ENCODE peak calls at places on chromosomes 11 and 22, in five cellular contexts. Y is uterus, R is tibial artery, K is heart right ventricle, W is HL-60. D is an unnamed sample.

GRCh38 chr11:58963551-58964075 is 24.3 kb downstream of the GLYATL1 start:
- DNase-seq in Y (no peak), R (no peak), K (no peak), W (no peak), D (no peak)

GRCh38 chr11:19769820-19770219 is 57.2 kb downstream of the NAV2 start:
- DNase-seq in Y (no peak), R (no peak), K (no peak), W (no peak), D (no peak)

GRCh38 chr11:33387996-33388395 is 130.8 kb downstream of the HIPK3 start:
- DNase-seq in Y (no peak), R (no peak), K (no peak), W (no peak), D (no peak)

GRCh38 chr11:79610139-79610538 is 169.3 kb upstream of the TENM4 start:
- DNase-seq in Y (no peak), R (no peak), K (no peak), W (no peak), D (no peak)

GRCh38 chr22:45424241-45424731 is 10.8 kb downstream of the RIBC2 start:
- DNase-seq in Y (no peak), R (peak), K (no peak), W (peak), D (no peak)

GRCh38 chr22:40001800-40002577 is 7.2 kb downstream of the FAM83F start:
- DNase-seq in Y (no peak), R (no peak), K (no peak), W (no peak), D (no peak)

GRCh38 chr22:46563381-46564083 is 26.1 kb upstream of the CELSR1 start:
- DNase-seq in Y (no peak), R (peak), K (peak), W (no peak), D (peak)

GRCh38 chr11:3962406-3962840 is 107.0 kb downstream of the STIM1 start:
- DNase-seq in Y (no peak), R (no peak), K (no peak), W (no peak), D (no peak)

GRCh38 chr11:126146454-126147192 is 64.8 kb downstream of the RPUSD4 start:
- DNase-seq in Y (no peak), R (no peak), K (no peak), W (no peak), D (no peak)

GRCh38 chr11:123580557-123581275 is 73.7 kb downstream of the SCN3B start:
- DNase-seq in Y (peak), R (peak), K (peak), W (peak), D (peak)

GRCh38 chr11:57588038-57588710 is 9.3 kb upstream of the SERPING1 start:
- DNase-seq in Y (no peak), R (no peak), K (no peak), W (peak), D (no peak)

GRCh38 chr11:60348116-60348515 is 21.1 kb downstream of the MS4A6E start:
- DNase-seq in Y (no peak), R (no peak), K (no peak), W (no peak), D (no peak)

GRCh38 chr11:71138737-71139425 is 113.5 kb downstream of the SHANK2 start:
- DNase-seq in Y (no peak), R (no peak), K (no peak), W (no peak), D (no peak)

GRCh38 chr11:17386331-17387084 is 2.0 kb downstream of the KCNJ11 start:
- DNase-seq in Y (peak), R (peak), K (peak), W (peak), D (peak)

GRCh38 chr11:62400760-62401159 is 18.1 kb upstream of the SCGB1A1 start:
- DNase-seq in Y (peak), R (peak), K (peak), W (no peak), D (peak)

GRCh38 chr11:103863497-103863896 is 172.9 kb upstream of the DDI1 start:
- DNase-seq in Y (no peak), R (no peak), K (no peak), W (no peak), D (no peak)

GRCh38 chr11:114340311-114341131 is 44.3 kb downstream of the NNMT start:
- DNase-seq in Y (peak), R (peak), K (peak), W (peak), D (peak)

GRCh38 chr11:45108070-45109064 is 38.1 kb upstream of the PRDM11 start:
- DNase-seq in Y (no peak), R (no peak), K (no peak), W (no peak), D (no peak)

GRCh38 chr11:12827929-12828812 is 153.9 kb downstream of the TEAD1 start:
- DNase-seq in Y (no peak), R (no peak), K (no peak), W (no peak), D (peak)

GRCh38 chr11:29318134-29318845 is 698.5 kb downstream of the KCNA4 start:
- DNase-seq in Y (no peak), R (no peak), K (no peak), W (no peak), D (no peak)

GRCh38 chr22:23107487-23108323 is 34.1 kb downstream of the RSPH14 start:
- DNase-seq in Y (no peak), R (no peak), K (no peak), W (no peak), D (no peak)

GRCh38 chr11:104852811-104853210 is 45.4 kb downstream of the CASP12 start:
- DNase-seq in Y (no peak), R (no peak), K (no peak), W (no peak), D (no peak)

GRCh38 chr11:134449713-134450112 is 37.7 kb upstream of the B3GAT1 start:
- DNase-seq in Y (no peak), R (no peak), K (no peak), W (no peak), D (no peak)

GRCh38 chr11:95144313-95145235 is 54.9 kb downstream of the ENDOD1 start:
- DNase-seq in Y (no peak), R (no peak), K (no peak), W (no peak), D (no peak)

GRCh38 chr11:64341851-64342791 is 2.1 kb downstream of the CCDC88B start:
- DNase-seq in Y (peak), R (peak), K (peak), W (peak), D (peak)

GRCh38 chr22:45818130-45819085 is 146.8 kb downstream of the ATXN10 start:
- DNase-seq in Y (no peak), R (no peak), K (peak), W (no peak), D (peak)

GRCh38 chr11:112650568-112650967 is 310.7 kb upstream of the NCAM1 start:
- DNase-seq in Y (no peak), R (no peak), K (no peak), W (no peak), D (no peak)

GRCh38 chr22:38199826-38200559 is 1.8 kb upstream of the MAFF start:
- DNase-seq in Y (no peak), R (no peak), K (no peak), W (no peak), D (no peak)

GRCh38 chr22:31538815-31539214 is 42.5 kb downstream of the SFI1 start:
- DNase-seq in Y (no peak), R (no peak), K (no peak), W (no peak), D (no peak)

GRCh38 chr11:118152552-118153471 is at the start of gene SCN4B:
- DNase-seq in Y (peak), R (no peak), K (peak), W (peak), D (peak)

GRCh38 chr22:39242809-39243442 is 1.9 kb downstream of the PDGFB start:
- DNase-seq in Y (no peak), R (no peak), K (no peak), W (no peak), D (no peak)

GRCh38 chr11:407651-408080 is 7.1 kb downstream of the SIGIRR start:
- DNase-seq in Y (no peak), R (no peak), K (no peak), W (no peak), D (no peak)
- H3K27ac ChIP-seq in Y (peak), R (no peak), K (peak), W (no peak), D (no peak)

DNA sequence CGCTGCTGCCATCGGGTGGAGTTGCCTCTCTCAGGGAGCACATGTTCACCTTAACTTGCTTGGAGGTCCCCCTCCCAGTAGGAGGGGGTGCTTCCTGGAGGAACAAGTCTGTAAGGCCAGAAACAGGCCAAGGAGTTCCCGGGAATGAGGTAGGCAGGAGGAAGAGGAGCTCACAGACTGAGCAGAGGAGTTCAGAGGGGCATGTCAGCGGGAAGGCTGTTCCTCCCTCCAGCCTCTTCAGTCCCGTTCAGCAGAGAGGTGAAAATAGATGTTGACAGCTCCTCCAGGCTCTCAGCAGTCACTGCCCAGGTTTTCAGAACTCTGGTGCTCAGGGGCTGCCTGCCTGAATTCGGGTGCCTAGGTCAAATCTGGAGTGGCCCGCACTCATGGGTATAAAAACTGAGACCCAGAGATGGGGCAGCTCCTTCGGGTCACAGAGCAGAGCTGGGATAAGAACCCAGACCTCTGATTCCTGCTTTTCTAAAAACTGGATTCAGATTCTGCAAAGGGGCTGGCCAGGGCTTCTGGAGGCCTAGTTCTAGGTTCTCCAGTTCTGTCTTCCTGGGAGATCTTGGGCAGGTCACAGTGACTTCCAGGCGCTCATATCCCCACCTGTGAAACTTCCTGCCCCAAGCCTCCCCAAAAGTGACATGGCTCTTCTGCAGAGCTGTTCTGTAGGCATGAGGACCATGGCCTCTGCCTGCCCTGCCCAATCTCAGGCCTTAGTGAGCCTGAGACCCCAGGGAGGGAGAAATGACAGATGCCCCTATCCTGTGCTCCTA is 18.3 kb downstream of the ATG16L2 start:
- DNase-seq in Y (peak), R (no peak), K (no peak), W (no peak), D (no peak)
- H3K27ac ChIP-seq in Y (peak), R (peak), K (peak), W (no peak), D (no peak)

DNA sequence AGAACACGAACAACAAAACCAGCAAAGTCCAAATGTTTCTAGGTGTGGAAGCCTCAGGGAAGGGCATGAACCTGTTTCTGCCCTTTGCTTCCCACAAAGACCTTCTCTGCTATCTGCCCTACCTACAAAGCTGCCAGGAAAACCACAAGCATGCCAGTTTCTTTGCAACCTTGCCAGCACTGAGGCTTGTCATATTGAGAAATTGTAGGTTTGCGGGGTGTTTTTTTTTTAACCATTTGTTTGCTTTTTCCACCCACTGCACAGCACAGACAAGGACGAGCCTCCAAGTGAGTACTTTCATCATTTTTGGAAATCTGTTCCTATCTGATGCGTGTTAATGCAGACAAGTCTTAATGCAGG is 12.8 kb downstream of the PARVG start:
- DNase-seq in Y (no peak), R (no peak), K (no peak), W (no peak), D (no peak)
- H3K27ac ChIP-seq in Y (no peak), R (no peak), K (no peak), W (no peak), D (no peak)

GRCh38 chr11:36507824-36508489 is 2.1 kb downstream of the TRAF6 start:
- DNase-seq in Y (no peak), R (peak), K (no peak), W (no peak), D (no peak)

GRCh38 chr11:36510567-36511020 is 522 bp upstream of the TRAF6 start:
- DNase-seq in Y (peak), R (no peak), K (no peak), W (no peak), D (no peak)

GRCh38 chr11:36509694-36510566 is at the start of gene TRAF6:
- DNase-seq in Y (peak), R (peak), K (peak), W (peak), D (peak)

GRCh38 chr11:36508743-36509142 is 1.3 kb downstream of the TRAF6 start:
- DNase-seq in Y (no peak), R (no peak), K (no peak), W (no peak), D (no peak)

GRCh38 chr11:36509265-36509664 is 807 bp downstream of the TRAF6 start:
- DNase-seq in Y (no peak), R (no peak), K (no peak), W (no peak), D (peak)
- H3K27ac ChIP-seq in Y (peak), R (peak), K (peak), W (peak), D (peak)

GRCh38 chr11:128716231-128716630 is 22.4 kb downstream of the FLI1 start:
- DNase-seq in Y (no peak), R (no peak), K (no peak), W (no peak), D (no peak)
- H3K27ac ChIP-seq in Y (peak), R (peak), K (peak), W (peak), D (peak)

DNA sequence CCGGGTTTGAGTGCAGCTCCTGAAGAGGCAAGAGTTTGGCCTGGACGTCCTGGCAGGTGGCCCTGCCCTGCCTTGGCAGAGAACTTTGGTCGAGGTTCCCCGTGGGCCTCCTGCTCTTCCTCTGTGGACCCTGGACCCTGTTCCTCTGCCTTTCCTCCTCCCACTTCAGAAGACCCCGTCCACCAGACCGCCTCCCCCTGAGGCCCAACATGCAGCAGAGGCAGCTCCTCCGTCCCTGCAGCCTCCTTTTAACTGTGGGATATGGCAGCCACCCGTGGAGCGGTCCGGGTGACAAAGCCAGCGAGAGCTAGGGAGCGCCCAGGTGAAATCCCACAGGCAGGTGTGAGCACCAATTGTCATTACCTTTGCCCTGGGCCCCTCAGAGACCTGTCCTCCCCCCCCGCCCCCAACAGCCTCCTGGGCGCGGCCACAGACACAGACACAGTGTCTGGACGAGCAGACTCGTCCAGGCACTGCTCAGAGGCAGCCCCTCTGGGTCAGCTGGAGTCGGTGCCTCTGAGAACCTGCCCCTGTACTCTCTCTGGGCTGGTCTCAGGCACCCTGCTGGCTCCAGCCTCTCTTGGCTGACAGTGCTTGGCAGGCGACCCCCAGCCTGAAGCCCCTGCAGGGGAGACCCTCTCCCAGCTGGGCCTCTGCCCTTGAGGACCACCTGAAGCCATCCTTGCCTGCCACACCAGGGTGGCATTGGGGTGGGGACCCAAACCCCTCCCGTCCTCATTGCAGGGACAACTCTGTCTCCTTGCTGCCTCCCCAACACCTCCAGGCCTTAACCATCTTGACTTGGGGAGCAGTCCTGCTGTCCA is 4.1 kb upstream of the PTDSS2 start:
- DNase-seq in Y (no peak), R (no peak), K (no peak), W (no peak), D (no peak)
- H3K27ac ChIP-seq in Y (no peak), R (no peak), K (no peak), W (no peak), D (no peak)